ENCODE peak calls at places on chromosome 14, in seven cellular contexts. O, D, V, A, L, B and R are unnamed samples. For H3K27me3, the result is how much of the 10 kb centered on the place peaks cover.

GRCh38 chr14:106094654-106095189 is 568.3 kb downstream of the TMEM121 start:
- DNase-seq in L (no peak), D (no peak), A (peak), B (no peak), V (no peak), O (peak), R (no peak)

GRCh38 chr14:47167407-47167806 is 508.0 kb downstream of the MDGA2 start:
- DNase-seq in L (no peak), D (no peak), B (no peak), A (no peak), V (peak), O (no peak), R (no peak)

GRCh38 chr14:101492716-101493115 is 68.6 kb upstream of the DIO3 start:
- DNase-seq in L (peak), D (no peak), B (no peak), V (no peak), A (peak), O (peak), R (no peak)

GRCh38 chr14:100283984-100284881 is 22.0 kb downstream of the SLC25A29 start:
- DNase-seq in O (peak), D (no peak), V (no peak), A (peak), L (peak), B (no peak), R (no peak)

GRCh38 chr14:37623552-37623951 is 28.1 kb downstream of the TTC6 start:
- DNase-seq in V (no peak), B (no peak), A (no peak), D (no peak), O (no peak), L (no peak), R (no peak)

GRCh38 chr14:85359505-85359904 is 170.4 kb upstream of the FLRT2 start:
- DNase-seq in A (no peak), L (no peak), D (no peak), V (no peak), B (no peak), O (no peak), R (no peak)

GRCh38 chr14:59272633-59273032 is 84.2 kb downstream of the DAAM1 start:
- DNase-seq in O (no peak), B (no peak), L (no peak), V (no peak), A (no peak), D (no peak), R (no peak)

GRCh38 chr14:93984987-93985410 is 8.6 kb upstream of the ASB2 start:
- DNase-seq in B (no peak), D (no peak), O (peak), V (peak), L (no peak), A (peak), R (peak)

GRCh38 chr14:64880382-64881121 is 845 bp upstream of the SPTB start:
- DNase-seq in A (peak), L (peak), V (peak), O (peak), D (peak), B (peak), R (peak)

GRCh38 chr14:24264298-24264697 is 1.3 kb upstream of the TGM1 start:
- DNase-seq in O (no peak), A (no peak), V (no peak), B (no peak), D (no peak), L (no peak), R (no peak)

GRCh38 chr14:95034806-95035205 is 122.5 kb downstream of the DICER1 start:
- DNase-seq in L (peak), B (no peak), O (no peak), D (no peak), V (no peak), A (no peak), R (no peak)

GRCh38 chr14:103546651-103547454 is 15.6 kb downstream of the BAG5 start:
- DNase-seq in V (peak), L (peak), B (no peak), O (peak), A (peak), D (peak), R (peak)

GRCh38 chr14:82872494-82872893 is 1338.8 kb upstream of the SEL1L start:
- DNase-seq in A (no peak), O (no peak), B (no peak), D (peak), L (no peak), V (no peak), R (no peak)

GRCh38 chr14:101956179-101956885 is 8.0 kb upstream of the DYNC1H1 start:
- DNase-seq in V (no peak), O (no peak), L (no peak), B (no peak), D (no peak), A (no peak), R (no peak)

GRCh38 chr14:46490150-46490769 is 161.3 kb downstream of the RPL10L start:
- DNase-seq in O (no peak), V (peak), A (peak), D (no peak), B (no peak), L (no peak), R (no peak)

GRCh38 chr14:56741325-56741724 is 69.0 kb downstream of the OTX2 start:
- DNase-seq in A (no peak), B (no peak), O (no peak), V (no peak), D (no peak), L (no peak), R (no peak)

GRCh38 chr14:34858765-34859164 is 16.4 kb downstream of the BAZ1A start:
- DNase-seq in V (no peak), D (no peak), O (no peak), L (no peak), A (no peak), B (no peak), R (no peak)

GRCh38 chr14:99507860-99508640 is 26.8 kb downstream of the CCNK start:
- DNase-seq in V (no peak), L (no peak), D (no peak), B (peak), O (no peak), A (peak), R (no peak)

GRCh38 chr14:88322505-88323085 is 474 bp downstream of the KCNK10 start:
- DNase-seq in B (no peak), O (no peak), V (no peak), D (no peak), L (no peak), A (no peak), R (no peak)

GRCh38 chr14:97109234-97109633 is 312.1 kb downstream of the VRK1 start:
- DNase-seq in V (no peak), D (no peak), B (no peak), A (peak), O (no peak), L (no peak), R (no peak)

GRCh38 chr14:104224516-104225281 is 86.3 kb downstream of the KIF26A start:
- DNase-seq in B (no peak), V (peak), L (no peak), A (peak), O (peak), D (no peak), R (no peak)

GRCh38 chr14:33563492-33563891 is 387.4 kb downstream of the EGLN3 start:
- DNase-seq in D (no peak), B (no peak), O (no peak), A (no peak), V (no peak), L (no peak), R (no peak)

GRCh38 chr14:104855532-104856090 is 9.5 kb upstream of the CEP170B start:
- DNase-seq in L (peak), D (no peak), B (no peak), A (no peak), O (no peak), V (no peak), R (no peak)

GRCh38 chr14:37583358-37584210 is 11.5 kb downstream of the FOXA1 start:
- DNase-seq in A (no peak), D (peak), O (peak), B (no peak), V (no peak), L (peak), R (no peak)

GRCh38 chr14:24261256-24261968 is 1.6 kb downstream of the TGM1 start:
- DNase-seq in B (no peak), A (no peak), L (no peak), D (no peak), V (no peak), O (no peak), R (no peak)

GRCh38 chr14:73762375-73762822 is 48.2 kb upstream of the PNMA1 start:
- DNase-seq in A (no peak), B (no peak), L (no peak), V (no peak), D (peak), O (peak), R (no peak)

GRCh38 chr14:83342590-83342989 is 1808.9 kb upstream of the SEL1L start:
- DNase-seq in B (peak), D (no peak), L (no peak), V (no peak), O (no peak), A (no peak), R (no peak)

GRCh38 chr14:73633517-73634332 is 11.1 kb upstream of the DNAL1 start:
- DNase-seq in L (peak), O (peak), V (peak), A (peak), B (peak), D (peak), R (peak)

GRCh38 chr14:95274283-95274682 is 45.4 kb downstream of the CLMN start:
- DNase-seq in O (peak), B (no peak), D (no peak), V (no peak), A (no peak), L (no peak), R (no peak)

GRCh38 chr14:100203962-100204834 is 34.7 kb upstream of the YY1 start:
- DNase-seq in O (no peak), V (no peak), B (no peak), L (no peak), D (peak), A (no peak), R (no peak)

GRCh38 chr14:101112351-101113107 is 209.0 kb upstream of the RTL1 start:
- DNase-seq in L (no peak), B (no peak), O (no peak), A (no peak), V (no peak), D (no peak), R (no peak)

GRCh38 chr14:71324767-71325272 is 417.6 kb downstream of the PCNX1 start:
- DNase-seq in A (no peak), L (no peak), D (no peak), B (no peak), O (peak), V (peak), R (no peak)

GRCh38 chr14:59919582-59920377 is at the start of gene LRRC9:
- DNase-seq in O (peak), D (peak), L (peak), V (peak), B (peak), A (peak), R (peak)

GRCh38 chr14:65637780-65638179 is 225.2 kb downstream of the FUT8 start:
- DNase-seq in A (no peak), D (no peak), L (no peak), O (no peak), B (no peak), V (no peak), R (no peak)

GRCh38 chr14:89325299-89325883 is 91.6 kb downstream of the FOXN3 start:
- DNase-seq in O (no peak), L (no peak), A (no peak), B (no peak), V (no peak), D (no peak), R (no peak)

GRCh38 chr14:30620178-30620577 is 1.9 kb upstream of the SCFD1 start:
- DNase-seq in A (no peak), D (no peak), O (no peak), V (no peak), B (no peak), L (no peak), R (no peak)

GRCh38 chr14:22667881-22668280 is 23.7 kb upstream of the OR6J1 start:
- DNase-seq in D (no peak), A (no peak), V (no peak), B (no peak), L (no peak), O (no peak), R (no peak)

GRCh38 chr14:105666420-105666819 is 140.0 kb downstream of the TMEM121 start:
- DNase-seq in V (no peak), A (no peak), D (no peak), B (no peak), O (no peak), L (no peak), R (no peak)

GRCh38 chr14:67576216-67576615 is 23.9 kb downstream of the PIGH start:
- DNase-seq in A (no peak), D (no peak), V (no peak), O (no peak), B (no peak), L (no peak), R (no peak)

DNA sequence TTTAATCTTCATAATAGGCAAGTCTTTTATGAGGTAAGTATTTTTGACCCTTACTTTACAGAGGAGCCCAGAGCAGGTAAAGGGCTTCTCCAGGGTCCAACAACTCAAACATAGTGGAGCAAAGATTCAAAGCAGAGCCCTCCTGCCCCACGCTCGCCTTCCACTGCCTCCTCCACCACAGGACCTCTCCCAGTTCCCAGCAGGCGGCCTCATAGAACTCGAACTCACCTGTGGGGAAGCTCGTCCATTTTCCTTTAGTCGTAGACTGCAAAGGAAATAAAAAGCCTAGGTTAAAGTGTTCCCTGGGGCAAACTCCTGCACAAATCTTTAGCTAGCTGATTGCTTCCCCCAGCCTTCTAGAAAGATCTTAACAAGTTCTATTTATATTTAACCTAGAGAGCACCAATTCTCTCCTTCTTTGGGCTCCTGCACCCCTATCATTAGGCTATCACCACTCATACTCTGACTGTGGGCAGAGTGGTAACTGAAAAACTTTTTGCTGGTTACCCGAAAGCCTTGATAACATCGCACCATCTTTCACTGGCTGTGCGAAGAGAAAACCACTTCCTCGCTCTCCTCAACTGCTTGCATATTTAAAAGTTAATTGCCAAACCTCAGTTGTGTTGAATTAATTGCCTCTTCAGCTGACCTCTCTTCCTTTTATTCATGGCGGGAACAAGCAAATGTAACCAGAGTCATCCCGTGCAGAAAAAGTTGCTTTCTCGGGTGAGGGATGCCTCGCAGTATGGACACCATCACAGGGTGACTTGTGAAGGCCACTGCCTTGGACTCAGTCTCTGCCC is 299.6 kb downstream of the DPF3 start:
- DNase-seq in L (no peak), O (no peak), A (no peak), B (no peak), D (no peak), V (no peak), R (no peak)
- H3K4me3 ChIP-seq in L (no peak), O (no peak), A (no peak), B (no peak), D (no peak), V (no peak), R (no peak)

DNA sequence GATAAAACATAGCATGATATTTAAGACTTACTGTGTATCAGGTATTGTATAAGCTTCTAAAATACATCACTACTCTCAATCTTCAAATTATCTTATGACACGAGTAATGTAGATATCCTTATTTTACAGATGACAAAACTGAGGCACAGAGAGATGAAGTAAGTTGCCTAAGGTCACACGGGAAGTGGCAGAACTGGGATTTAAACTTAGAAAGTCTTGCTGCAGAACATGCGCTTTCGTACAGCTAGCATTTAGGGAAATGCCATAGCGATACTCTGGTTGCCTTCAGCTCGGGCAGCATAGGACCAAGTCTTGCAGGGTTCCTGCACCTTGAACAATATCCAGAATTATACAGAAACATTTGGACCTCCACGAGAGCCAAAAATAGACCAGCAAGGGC is 162.4 kb downstream of the BRMS1L start:
- DNase-seq in D (no peak), L (no peak), A (no peak), B (no peak), V (no peak), O (no peak), R (no peak)
- H3K27ac ChIP-seq in D (no peak), L (no peak), A (no peak), B (no peak), V (no peak), O (no peak), R (peak)

DNA sequence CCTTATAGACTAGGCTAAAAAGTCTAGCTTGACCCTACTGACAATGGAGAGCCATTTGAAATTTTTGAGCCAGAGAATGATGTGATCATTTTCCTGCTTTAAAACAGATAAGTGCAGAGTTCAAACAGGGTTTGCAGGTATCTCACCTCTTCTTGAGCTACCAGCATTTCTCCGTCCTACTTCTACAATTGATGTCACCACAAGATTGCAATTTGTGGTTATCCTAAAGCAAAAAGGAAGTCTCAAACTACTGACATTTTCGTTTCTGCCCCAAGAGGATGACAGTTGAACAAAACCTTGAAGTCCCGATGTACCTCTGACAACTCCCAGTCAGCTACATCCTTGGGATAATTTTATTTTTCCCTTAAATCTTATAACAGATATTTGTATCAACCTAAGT is 86.7 kb downstream of the PTGER2 start:
- DNase-seq in O (no peak), D (no peak), L (no peak), V (no peak), B (no peak), A (no peak), R (no peak)
- H3K27me3 ChIP-seq in O (under half), D (under half), L (under half), V (under half), B (under half), A (under half), R (under half)

GRCh38 chr14:50791201-50791600 is 39.8 kb downstream of the NIN start:
- DNase-seq in V (no peak), O (no peak), D (no peak), B (no peak), L (no peak), A (no peak), R (no peak)
- H3K4me3 ChIP-seq in V (no peak), O (no peak), D (no peak), B (peak), L (no peak), A (no peak), R (no peak)

GRCh38 chr14:86574026-86574777 is 1044.3 kb downstream of the FLRT2 start:
- DNase-seq in V (no peak), A (no peak), L (no peak), D (no peak), O (no peak), B (no peak), R (no peak)
- H3K27ac ChIP-seq in V (no peak), A (no peak), L (no peak), D (no peak), O (no peak), B (no peak), R (no peak)

GRCh38 chr14:20623798-20624197 is 17.7 kb downstream of the OR6S1 start:
- DNase-seq in B (no peak), O (no peak), A (no peak), L (peak), D (no peak), V (no peak), R (no peak)
- H3K27me3 ChIP-seq in B (under half), O (under half), A (half or more), L (under half), D (under half), V (half or more), R (under half)